ENCODE peak calls at places on chromosome 18, in four cellular contexts. One of them, this sample, is unnamed.

GRCh38 chr18:37516361-37516853 is 49.2 kb downstream of the CELF4 start:
- DNase-seq in body of pancreas: no peak
- DNase-seq in CD8-positive, alpha-beta T cell: no peak
- DNase-seq in mesendoderm: no peak
- DNase-seq in this sample: no peak

GRCh38 chr18:49691177-49691608 is 122.1 kb downstream of the ACAA2 start:
- DNase-seq in body of pancreas: no peak
- DNase-seq in CD8-positive, alpha-beta T cell: no peak
- DNase-seq in mesendoderm: no peak
- DNase-seq in this sample: no peak

GRCh38 chr18:58862851-58863538 is 1.7 kb upstream of the ZNF532 start:
- DNase-seq in body of pancreas: no peak
- DNase-seq in CD8-positive, alpha-beta T cell: no peak
- DNase-seq in mesendoderm: peak
- DNase-seq in this sample: peak

GRCh38 chr18:7329036-7329435 is 98.1 kb downstream of the LRRC30 start:
- DNase-seq in body of pancreas: no peak
- DNase-seq in CD8-positive, alpha-beta T cell: no peak
- DNase-seq in mesendoderm: peak
- DNase-seq in this sample: no peak

GRCh38 chr18:9915291-9916066 is 1.7 kb downstream of the VAPA start:
- DNase-seq in body of pancreas: no peak
- DNase-seq in CD8-positive, alpha-beta T cell: no peak
- DNase-seq in mesendoderm: no peak
- DNase-seq in this sample: no peak

GRCh38 chr18:49072524-49072934 is 121.8 kb upstream of the SMAD7 start:
- DNase-seq in body of pancreas: peak
- DNase-seq in CD8-positive, alpha-beta T cell: no peak
- DNase-seq in mesendoderm: no peak
- DNase-seq in this sample: no peak

GRCh38 chr18:4203525-4203924 is 251.6 kb downstream of the DLGAP1 start:
- DNase-seq in body of pancreas: no peak
- DNase-seq in CD8-positive, alpha-beta T cell: no peak
- DNase-seq in mesendoderm: no peak
- DNase-seq in this sample: no peak

GRCh38 chr18:48931680-48932461 is 18.9 kb downstream of the SMAD7 start:
- DNase-seq in body of pancreas: no peak
- DNase-seq in CD8-positive, alpha-beta T cell: no peak
- DNase-seq in mesendoderm: peak
- DNase-seq in this sample: no peak

GRCh38 chr18:57802869-57803118 is 321 bp downstream of the ATP8B1 start:
- DNase-seq in body of pancreas: no peak
- DNase-seq in CD8-positive, alpha-beta T cell: no peak
- DNase-seq in mesendoderm: no peak
- DNase-seq in this sample: no peak

GRCh38 chr18:47669815-47670214 is 260.6 kb downstream of the SMAD2 start:
- DNase-seq in body of pancreas: no peak
- DNase-seq in CD8-positive, alpha-beta T cell: no peak
- DNase-seq in mesendoderm: no peak
- DNase-seq in this sample: no peak

GRCh38 chr18:73549236-73549635 is 598.4 kb downstream of the FBXO15 start:
- DNase-seq in body of pancreas: no peak
- DNase-seq in CD8-positive, alpha-beta T cell: no peak
- DNase-seq in mesendoderm: no peak
- DNase-seq in this sample: no peak

GRCh38 chr18:27887287-27887686 is 289.6 kb downstream of the CDH2 start:
- DNase-seq in body of pancreas: no peak
- DNase-seq in CD8-positive, alpha-beta T cell: no peak
- DNase-seq in mesendoderm: no peak
- DNase-seq in this sample: no peak

GRCh38 chr18:56795381-56795780 is 144.2 kb downstream of the WDR7 start:
- DNase-seq in body of pancreas: no peak
- DNase-seq in CD8-positive, alpha-beta T cell: no peak
- DNase-seq in mesendoderm: no peak
- DNase-seq in this sample: no peak

GRCh38 chr18:34971313-34971712 is 69.9 kb upstream of the MAPRE2 start:
- DNase-seq in body of pancreas: no peak
- DNase-seq in CD8-positive, alpha-beta T cell: no peak
- DNase-seq in mesendoderm: no peak
- DNase-seq in this sample: no peak

GRCh38 chr18:75124551-75124950 is 84.4 kb downstream of the PTGR3 start:
- DNase-seq in body of pancreas: no peak
- DNase-seq in CD8-positive, alpha-beta T cell: no peak
- DNase-seq in mesendoderm: no peak
- DNase-seq in this sample: no peak

GRCh38 chr18:9516437-9517064 is 41.2 kb downstream of the RALBP1 start:
- DNase-seq in body of pancreas: no peak
- DNase-seq in CD8-positive, alpha-beta T cell: no peak
- DNase-seq in mesendoderm: peak
- DNase-seq in this sample: no peak

GRCh38 chr18:39786477-39786876 is 2168.6 kb upstream of the PIK3C3 start:
- DNase-seq in body of pancreas: no peak
- DNase-seq in CD8-positive, alpha-beta T cell: no peak
- DNase-seq in mesendoderm: no peak
- DNase-seq in this sample: no peak

GRCh38 chr18:35306588-35307250 is 16.7 kb upstream of the ZSCAN30 start:
- DNase-seq in body of pancreas: no peak
- DNase-seq in CD8-positive, alpha-beta T cell: no peak
- DNase-seq in mesendoderm: no peak
- DNase-seq in this sample: no peak

GRCh38 chr18:13680612-13681011 is 45.7 kb downstream of the FAM210A start:
- DNase-seq in body of pancreas: no peak
- DNase-seq in CD8-positive, alpha-beta T cell: no peak
- DNase-seq in mesendoderm: peak
- DNase-seq in this sample: peak

GRCh38 chr18:10015288-10015701 is 101.5 kb downstream of the VAPA start:
- DNase-seq in body of pancreas: no peak
- DNase-seq in CD8-positive, alpha-beta T cell: no peak
- DNase-seq in mesendoderm: no peak
- DNase-seq in this sample: peak

GRCh38 chr18:24514439-24514838 is 54.0 kb downstream of the HRH4 start:
- DNase-seq in body of pancreas: no peak
- DNase-seq in CD8-positive, alpha-beta T cell: no peak
- DNase-seq in mesendoderm: peak
- DNase-seq in this sample: peak

GRCh38 chr18:13611616-13612110 is 114.7 kb downstream of the FAM210A start:
- DNase-seq in body of pancreas: no peak
- DNase-seq in CD8-positive, alpha-beta T cell: no peak
- DNase-seq in mesendoderm: peak
- DNase-seq in this sample: no peak

GRCh38 chr18:70195852-70196434 is 9.5 kb downstream of the RTTN start:
- DNase-seq in body of pancreas: no peak
- DNase-seq in CD8-positive, alpha-beta T cell: no peak
- DNase-seq in mesendoderm: peak
- DNase-seq in this sample: no peak

GRCh38 chr18:57023483-57023882 is 123.4 kb upstream of the BOD1L2 start:
- DNase-seq in body of pancreas: no peak
- DNase-seq in CD8-positive, alpha-beta T cell: no peak
- DNase-seq in mesendoderm: no peak
- DNase-seq in this sample: no peak

GRCh38 chr18:22346968-22347611 is 70.6 kb downstream of the CTAGE1 start:
- DNase-seq in body of pancreas: peak
- DNase-seq in CD8-positive, alpha-beta T cell: no peak
- DNase-seq in mesendoderm: peak
- DNase-seq in this sample: no peak
- H3K27ac ChIP-seq in body of pancreas: peak
- H3K27ac ChIP-seq in CD8-positive, alpha-beta T cell: peak
- H3K27ac ChIP-seq in mesendoderm: no peak
- H3K27ac ChIP-seq in this sample: no peak

GRCh38 chr18:41324020-41324791 is 630.8 kb upstream of the PIK3C3 start:
- DNase-seq in body of pancreas: no peak
- DNase-seq in CD8-positive, alpha-beta T cell: no peak
- DNase-seq in mesendoderm: no peak
- DNase-seq in this sample: no peak
- H3K27ac ChIP-seq in body of pancreas: no peak
- H3K27ac ChIP-seq in CD8-positive, alpha-beta T cell: no peak
- H3K27ac ChIP-seq in mesendoderm: no peak
- H3K27ac ChIP-seq in this sample: no peak

DNA sequence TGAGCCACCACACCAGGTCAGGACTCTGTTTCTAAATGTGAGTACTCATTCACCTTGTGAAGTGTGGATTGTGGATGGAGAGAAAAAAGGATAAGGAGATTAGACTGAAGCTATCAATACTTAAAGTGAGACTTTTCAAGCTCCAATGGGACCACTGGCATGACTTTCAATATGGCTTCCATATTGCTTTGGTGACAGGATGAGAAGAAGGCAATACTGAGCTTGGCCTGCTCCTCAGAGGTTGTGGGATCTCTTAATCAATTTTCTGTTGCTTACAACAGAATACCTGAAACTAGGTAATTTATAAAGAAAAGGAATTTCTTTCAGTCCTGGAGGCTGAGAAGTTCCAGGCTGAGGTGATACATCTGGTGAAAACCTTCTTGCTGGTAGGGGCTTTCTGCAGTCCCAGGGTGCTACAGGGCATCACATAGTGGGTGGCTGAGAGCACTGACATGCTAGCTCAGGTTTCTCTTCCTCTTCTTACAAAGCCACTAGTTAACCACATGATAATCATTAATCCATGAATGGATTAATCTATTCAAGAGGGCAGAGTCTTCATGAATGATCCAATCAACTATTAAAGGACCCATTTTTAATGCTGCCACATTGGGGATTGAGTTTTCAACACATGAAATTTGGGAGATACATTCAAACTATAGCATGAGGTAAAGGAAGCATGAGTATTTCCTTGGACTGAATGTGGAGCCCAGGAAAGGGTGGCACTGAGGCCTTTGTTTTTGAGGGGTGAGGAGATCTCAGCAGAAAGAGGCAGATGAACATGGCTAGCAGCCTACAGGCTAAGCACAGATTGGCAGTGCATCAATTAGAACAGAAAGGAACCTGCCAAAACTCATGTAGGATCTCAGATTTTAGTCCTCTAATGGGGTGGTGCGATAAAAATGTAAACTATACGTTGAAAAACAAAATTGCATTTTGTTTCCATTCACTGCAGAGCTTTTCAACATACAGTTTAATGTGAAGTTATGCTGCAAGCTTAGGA is 274.5 kb downstream of the PIK3C3 start:
- DNase-seq in body of pancreas: no peak
- DNase-seq in CD8-positive, alpha-beta T cell: no peak
- DNase-seq in mesendoderm: no peak
- DNase-seq in this sample: no peak
- H3K27ac ChIP-seq in body of pancreas: no peak
- H3K27ac ChIP-seq in CD8-positive, alpha-beta T cell: no peak
- H3K27ac ChIP-seq in mesendoderm: no peak
- H3K27ac ChIP-seq in this sample: no peak

DNA sequence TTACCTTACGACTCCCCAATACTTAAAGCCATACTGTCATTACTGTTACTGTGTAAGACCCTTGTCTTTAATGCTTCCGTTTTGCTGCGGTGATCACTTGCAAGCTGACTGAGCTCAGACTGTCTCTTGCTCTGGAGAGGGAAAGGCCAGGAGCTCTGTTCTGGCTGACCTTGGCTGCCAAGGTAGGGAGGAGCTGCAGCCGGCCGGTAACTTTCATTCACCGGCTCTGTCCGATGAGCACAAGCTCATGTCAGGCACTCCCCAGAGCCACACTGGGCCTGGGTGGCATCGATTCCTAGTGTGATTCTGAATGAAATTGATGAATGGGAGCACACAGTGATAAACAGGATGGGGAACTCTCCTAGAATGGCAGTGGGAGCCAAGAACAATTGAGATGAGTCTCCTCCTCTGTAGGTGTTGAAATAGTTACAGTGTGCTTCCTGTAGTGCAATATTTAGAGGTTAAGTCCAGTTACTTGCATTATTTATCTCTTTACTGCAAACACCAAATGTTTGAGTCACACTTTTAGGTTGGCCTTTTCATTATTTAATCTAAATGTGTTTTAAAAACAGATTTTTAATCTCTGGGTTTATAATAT is 100.9 kb downstream of the ATP9B start:
- DNase-seq in body of pancreas: no peak
- DNase-seq in CD8-positive, alpha-beta T cell: no peak
- DNase-seq in mesendoderm: no peak
- DNase-seq in this sample: no peak
- H3K27ac ChIP-seq in body of pancreas: no peak
- H3K27ac ChIP-seq in CD8-positive, alpha-beta T cell: no peak
- H3K27ac ChIP-seq in mesendoderm: no peak
- H3K27ac ChIP-seq in this sample: no peak

DNA sequence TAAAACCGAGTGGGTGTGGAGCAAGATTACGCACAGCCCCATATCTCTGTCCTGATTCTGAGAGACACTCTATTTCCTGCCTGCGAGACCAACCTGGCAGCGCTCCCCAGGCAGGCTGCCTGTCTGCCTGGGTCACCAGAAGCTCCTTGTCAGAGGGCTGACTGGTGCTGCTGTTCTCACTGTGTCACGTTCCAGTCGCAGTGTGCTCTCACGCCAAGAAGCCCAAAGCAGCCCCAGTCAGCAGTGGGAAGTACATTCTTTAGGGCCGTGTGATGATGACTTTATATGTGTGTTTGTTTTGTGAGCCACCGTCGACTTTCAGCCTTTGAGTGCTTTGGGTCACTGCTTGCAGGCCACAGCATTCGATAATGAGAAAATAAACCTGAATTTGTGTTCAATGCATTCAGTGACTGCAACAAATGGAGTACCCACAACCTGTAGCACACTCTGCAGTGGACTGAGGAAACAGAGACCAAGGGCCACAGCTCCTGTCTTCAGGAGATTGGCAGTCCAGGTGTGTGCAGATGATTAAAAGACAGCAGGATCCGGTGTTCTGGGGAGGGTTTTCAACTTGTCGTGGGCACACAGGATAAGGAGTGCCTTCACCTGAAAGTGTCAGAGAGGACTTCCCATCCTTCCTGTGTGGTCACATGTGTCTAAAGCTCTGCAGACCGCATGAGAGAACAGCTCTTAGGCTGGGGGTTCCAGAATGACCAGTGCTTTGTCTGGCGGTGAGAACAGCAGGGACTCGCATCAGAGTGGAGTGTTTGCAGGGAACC is 4.8 kb downstream of the TNFRSF11A start:
- DNase-seq in body of pancreas: peak
- DNase-seq in CD8-positive, alpha-beta T cell: peak
- DNase-seq in mesendoderm: peak
- DNase-seq in this sample: no peak
- H3K27ac ChIP-seq in body of pancreas: peak
- H3K27ac ChIP-seq in CD8-positive, alpha-beta T cell: no peak
- H3K27ac ChIP-seq in mesendoderm: no peak
- H3K27ac ChIP-seq in this sample: no peak

This sample was measured in WERI-Rb-1.